ENCODE peak calls at places on chromosomes 12 and 14, in seven cellular contexts. X is RPMI7951; H is posterior cingulate gyrus; G is activated CD4-positive, alpha-beta T cell treated with anti-CD3 and anti-CD28 coated beads, Interleukin-2, amount 50 U/mL, for 1 hour; C is non-pigmented ciliary epithelial cell; O is EL; E is Panc1. F is an unnamed sample.

GRCh38 chr12:73342733-73343132 is 1070.6 kb downstream of the TRHDE start:
- DNase-seq in C (no peak), O (no peak), H (no peak), E (no peak), X (no peak), G (no peak), F (no peak)

GRCh38 chr12:127271776-127272175 is 995.2 kb upstream of the TMEM132C start:
- DNase-seq in H (no peak), E (no peak), C (no peak), G (no peak), X (no peak), O (no peak), F (no peak)

GRCh38 chr12:123153906-123154305 is 3.0 kb upstream of the PITPNM2 start:
- DNase-seq in H (no peak), X (no peak), E (no peak), C (no peak), O (no peak), G (no peak), F (no peak)

GRCh38 chr14:58082491-58083098 is 69.4 kb downstream of the ARMH4 start:
- DNase-seq in G (no peak), X (peak), O (peak), H (no peak), E (no peak), C (peak), F (peak)

GRCh38 chr14:53714495-53715389 is 241.9 kb downstream of the BMP4 start:
- DNase-seq in H (no peak), O (no peak), X (no peak), G (no peak), E (no peak), C (no peak), F (no peak)

GRCh38 chr12:49888461-49889151 is 15.1 kb downstream of the FAIM2 start:
- DNase-seq in O (no peak), H (no peak), X (no peak), E (no peak), C (no peak), G (no peak), F (no peak)

GRCh38 chr12:114963846-114964245 is 279.9 kb upstream of the TBX3 start:
- DNase-seq in H (no peak), C (no peak), G (no peak), E (no peak), O (no peak), X (no peak), F (no peak)

GRCh38 chr12:83559650-83560049 is 872.9 kb downstream of the TMTC2 start:
- DNase-seq in X (no peak), O (no peak), C (no peak), G (no peak), H (no peak), E (no peak), F (no peak)

GRCh38 chr12:18827913-18828312 is 90.0 kb downstream of the CAPZA3 start:
- DNase-seq in X (no peak), G (no peak), H (no peak), E (no peak), O (no peak), C (no peak), F (no peak)

GRCh38 chr12:47433876-47434275 is 272.0 kb downstream of the RPAP3 start:
- DNase-seq in G (no peak), E (no peak), O (peak), C (no peak), X (no peak), H (no peak), F (no peak)

GRCh38 chr14:23174266-23174665 is 9.2 kb downstream of the SLC7A8 start:
- DNase-seq in C (no peak), H (no peak), E (no peak), X (no peak), O (no peak), G (no peak), F (peak)

GRCh38 chr14:77024171-77024627 is 4.3 kb downstream of the IRF2BPL start:
- DNase-seq in X (peak), H (no peak), E (no peak), C (no peak), G (peak), O (no peak), F (no peak)

F was measured in AG08395.